ENCODE peak calls at places on chromosomes 7 and 10, in nine cellular contexts. B is fibroblast of mammary gland; N is AG20443; F is Caki2; C is epithelial cell of esophagus; H is NCI-H1417; A is CD8-positive, alpha-beta memory T cell; I is hypothalamus; W is RWPE1. E is an unnamed sample.
A peak's percentile ranks its signal among the peaks of the same experiment; 100 is the strongest.

GRCh38 chr7:157984914-157985163 is 602.8 kb downstream of the PTPRN2 start:
- DNase-seq in B (no peak), N (no peak), F (no peak), C (no peak), H (no peak), A (no peak), I (no peak), W (no peak), E (no peak)

GRCh38 chr7:25455649-25456251 is 227.5 kb upstream of the NPVF start:
- DNase-seq in B (no peak), N (no peak), F (no peak), C (no peak), H (no peak), A (no peak), I (no peak), W (no peak), E (no peak)

GRCh38 chr10:62924344-62924748 is 108.2 kb upstream of the EGR2 start:
- DNase-seq in B (no peak), N (no peak), F (peak; percentile 9), C (peak; percentile 40), H (no peak), A (no peak), I (no peak), W (peak; percentile 25), E (no peak)

GRCh38 chr10:3975016-3975415 is 190.0 kb upstream of the KLF6 start:
- DNase-seq in B (no peak), N (no peak), F (no peak), C (no peak), H (no peak), A (no peak), I (no peak), W (no peak), E (no peak)

GRCh38 chr7:13457790-13458189 is 531.7 kb downstream of the ETV1 start:
- DNase-seq in B (no peak), N (no peak), F (no peak), C (no peak), H (peak; percentile 64), A (no peak), I (no peak), W (no peak), E (no peak)

GRCh38 chr10:22086730-22087364 is 83.3 kb upstream of the DNAJC1 start:
- DNase-seq in B (peak; percentile 87), N (peak; percentile 87), F (no peak), C (peak; percentile 68), H (peak; percentile 69), A (no peak), I (peak; percentile 54), W (peak; percentile 56), E (peak; percentile 47)

GRCh38 chr10:43048301-43049051 is 28.4 kb upstream of the RET start:
- DNase-seq in B (no peak), N (peak; percentile 37), F (no peak), C (no peak), H (no peak), A (no peak), I (no peak), W (no peak), E (no peak)

GRCh38 chr10:90125406-90125805 is 424.0 kb downstream of the KIF20B start:
- DNase-seq in B (peak; percentile 49), N (no peak), F (no peak), C (no peak), H (no peak), A (no peak), I (no peak), W (no peak), E (no peak)

GRCh38 chr7:127504715-127505114 is 80.7 kb downstream of the GCC1 start:
- DNase-seq in B (peak; percentile 23), N (peak; percentile 39), F (no peak), C (peak; percentile 14), H (peak; percentile 26), A (no peak), I (no peak), W (peak; percentile 9), E (no peak)

GRCh38 chr10:99520040-99520803 is 12.5 kb upstream of the NKX2-3 start:
- DNase-seq in B (no peak), N (no peak), F (no peak), C (no peak), H (peak; percentile 1), A (no peak), I (no peak), W (no peak), E (no peak)

GRCh38 chr7:141290365-141290764 is 216.5 kb downstream of the TMEM178B start:
- DNase-seq in B (no peak), N (no peak), F (no peak), C (no peak), H (no peak), A (no peak), I (no peak), W (no peak), E (no peak)

GRCh38 chr7:30240401-30240800 is 44.0 kb upstream of the ZNRF2 start:
- DNase-seq in B (no peak), N (no peak), F (peak; percentile 17), C (no peak), H (no peak), A (no peak), I (no peak), W (no peak), E (no peak)

GRCh38 chr10:119205926-119206602 is 1.3 kb upstream of the GRK5 start:
- DNase-seq in B (no peak), N (no peak), F (peak; percentile 52), C (no peak), H (no peak), A (peak; percentile 44), I (peak; percentile 23), W (no peak), E (no peak)

GRCh38 chr10:104300002-104300735 is 31.2 kb downstream of the GSTO2 start:
- DNase-seq in B (peak; percentile 100), N (peak; percentile 76), F (no peak), C (no peak), H (no peak), A (no peak), I (no peak), W (no peak), E (no peak)

GRCh38 chr10:111207525-111207924 is 130.7 kb downstream of the ADRA2A start:
- DNase-seq in B (no peak), N (no peak), F (no peak), C (no peak), H (peak; percentile 39), A (no peak), I (no peak), W (no peak), E (peak; percentile 39)

GRCh38 chr10:26738354-26738753 is 40.9 kb downstream of the PDSS1 start:
- DNase-seq in B (no peak), N (no peak), F (no peak), C (peak; percentile 97), H (no peak), A (no peak), I (no peak), W (no peak), E (no peak)

GRCh38 chr10:71419750-71420149 is 23.0 kb downstream of the CDH23 start:
- DNase-seq in B (no peak), N (no peak), F (no peak), C (no peak), H (no peak), A (no peak), I (no peak), W (no peak), E (no peak)

GRCh38 chr10:7826971-7827370 is 8.7 kb downstream of the TAF3 start:
- DNase-seq in B (peak; percentile 37), N (peak; percentile 34), F (peak; percentile 60), C (peak; percentile 52), H (no peak), A (no peak), I (no peak), W (peak; percentile 25), E (no peak)

GRCh38 chr7:92137531-92137930 is 3.3 kb upstream of the CYP51A1 start:
- DNase-seq in B (no peak), N (no peak), F (no peak), C (no peak), H (no peak), A (no peak), I (no peak), W (no peak), E (no peak)

GRCh38 chr10:64528294-64529002 is 1007.2 kb downstream of the REEP3 start:
- DNase-seq in B (no peak), N (no peak), F (no peak), C (no peak), H (no peak), A (no peak), I (no peak), W (no peak), E (no peak)

GRCh38 chr7:25847331-25848070 is 304.5 kb upstream of the NFE2L3 start:
- DNase-seq in B (peak; percentile 63), N (peak; percentile 32), F (peak; percentile 87), C (no peak), H (no peak), A (no peak), I (no peak), W (no peak), E (no peak)

GRCh38 chr10:90751107-90751997 is 106.5 kb downstream of the HTR7 start:
- DNase-seq in B (peak; percentile 48), N (peak; percentile 57), F (peak; percentile 49), C (peak; percentile 70), H (peak; percentile 60), A (no peak), I (no peak), W (peak; percentile 89), E (no peak)

GRCh38 chr7:19464241-19464640 is 244.6 kb downstream of the POLR1F start:
- DNase-seq in B (peak; percentile 71), N (no peak), F (no peak), C (peak; percentile 6), H (no peak), A (no peak), I (no peak), W (no peak), E (no peak)

GRCh38 chr7:23377134-23377533 is 78.0 kb downstream of the MALSU1 start:
- DNase-seq in B (peak; percentile 68), N (no peak), F (peak; percentile 60), C (peak; percentile 77), H (no peak), A (no peak), I (no peak), W (peak; percentile 19), E (no peak)

GRCh38 chr7:30032310-30033125 is 4.3 kb downstream of the PLEKHA8 start:
- DNase-seq in B (peak; percentile 81), N (peak; percentile 28), F (no peak), C (peak; percentile 28), H (peak; percentile 36), A (no peak), I (no peak), W (no peak), E (no peak)

GRCh38 chr10:70137927-70138883 is 5.6 kb upstream of the AIFM2 start:
- DNase-seq in B (no peak), N (no peak), F (no peak), C (peak; percentile 54), H (no peak), A (no peak), I (no peak), W (peak; percentile 70), E (no peak)

GRCh38 chr7:22563115-22563514 is 63.1 kb upstream of the STEAP1B start:
- DNase-seq in B (no peak), N (no peak), F (no peak), C (no peak), H (peak; percentile 79), A (no peak), I (peak; percentile 15), W (no peak), E (no peak)

GRCh38 chr10:49081532-49082275 is 33.6 kb downstream of the VSTM4 start:
- DNase-seq in B (no peak), N (peak; percentile 69), F (no peak), C (no peak), H (no peak), A (no peak), I (peak; percentile 20), W (no peak), E (no peak)

GRCh38 chr10:86856156-86856555 is 99.7 kb downstream of the BMPR1A start:
- DNase-seq in B (no peak), N (no peak), F (no peak), C (no peak), H (no peak), A (no peak), I (no peak), W (no peak), E (no peak)

GRCh38 chr7:21945374-21946227 is at the start of gene CDCA7L:
- DNase-seq in B (peak; percentile 63), N (peak; percentile 93), F (peak; percentile 91), C (peak; percentile 73), H (peak; percentile 96), A (no peak), I (peak; percentile 60), W (peak; percentile 96), E (peak; percentile 73)

GRCh38 chr10:78267598-78267997 is 233.9 kb downstream of the RPS24 start:
- DNase-seq in B (peak; percentile 47), N (peak; percentile 76), F (no peak), C (no peak), H (peak; percentile 34), A (no peak), I (no peak), W (no peak), E (no peak)